ENCODE peak calls at places on chromosomes 16 and 17, in seven cellular contexts. O is progenitor cell of endocrine pancreas, V is fibroblast of lung, K is AG09309, H is GM12864, G is fibroblast of mammary gland, J is osteoblast. M is an unnamed sample.

GRCh38 chr16:8675183-8676159 is 1.1 kb downstream of the ABAT start:
- DNase-seq in O (no peak), V (no peak), K (no peak), H (no peak), G (no peak), J (no peak), M (no peak)

GRCh38 chr17:56824503-56824902 is 9.2 kb downstream of the C17orf67 start:
- DNase-seq in O (no peak), V (no peak), K (peak), H (no peak), G (peak), J (peak), M (no peak)

GRCh38 chr17:57561072-57561861 is 183.8 kb downstream of the CCDC182 start:
- DNase-seq in O (no peak), V (no peak), K (no peak), H (no peak), G (no peak), J (no peak), M (no peak)

GRCh38 chr17:15918661-15919259 is 26.2 kb upstream of the ADORA2B start:
- DNase-seq in O (no peak), V (no peak), K (no peak), H (no peak), G (no peak), J (no peak), M (no peak)

GRCh38 chr17:67999291-67999911 is 3.1 kb upstream of the C17orf58 start:
- DNase-seq in O (no peak), V (peak), K (no peak), H (no peak), G (peak), J (no peak), M (no peak)

GRCh38 chr17:42315402-42316156 is 27.3 kb downstream of the STAT5A start:
- DNase-seq in O (no peak), V (no peak), K (no peak), H (peak), G (no peak), J (no peak), M (no peak)

GRCh38 chr16:54930034-54930938 is at the start of gene IRX5:
- DNase-seq in O (peak), V (peak), K (peak), H (peak), G (peak), J (peak), M (peak)

GRCh38 chr17:10021239-10021638 is 116.2 kb upstream of the RCVRN start:
- DNase-seq in O (no peak), V (no peak), K (no peak), H (no peak), G (peak), J (no peak), M (no peak)

GRCh38 chr17:66978514-66979061 is 14.1 kb downstream of the CACNG4 start:
- DNase-seq in O (no peak), V (no peak), K (no peak), H (no peak), G (no peak), J (no peak), M (no peak)

GRCh38 chr17:82716383-82717181 is at the start of gene FN3KRP:
- DNase-seq in O (peak), V (peak), K (peak), H (peak), G (peak), J (peak), M (peak)

GRCh38 chr17:63675607-63676539 is 24.1 kb downstream of the LIMD2 start:
- DNase-seq in O (no peak), V (peak), K (peak), H (no peak), G (peak), J (peak), M (no peak)

GRCh38 chr17:42428141-42428944 is 5.3 kb upstream of the CAVIN1 start:
- DNase-seq in O (no peak), V (peak), K (peak), H (no peak), G (peak), J (peak), M (peak)

GRCh38 chr16:74813109-74813641 is 38.6 kb upstream of the FA2H start:
- DNase-seq in O (peak), V (peak), K (peak), H (peak), G (peak), J (peak), M (peak)

GRCh38 chr16:85555549-85556455 is 57.3 kb upstream of the GSE1 start:
- DNase-seq in O (peak), V (no peak), K (no peak), H (no peak), G (peak), J (peak), M (peak)

GRCh38 chr17:13418891-13419290 is 182.8 kb downstream of the HS3ST3A1 start:
- DNase-seq in O (no peak), V (no peak), K (no peak), H (no peak), G (no peak), J (no peak), M (no peak)

GRCh38 chr17:79220201-79220714 is 145.6 kb downstream of the ENGASE start:
- DNase-seq in O (no peak), V (no peak), K (no peak), H (no peak), G (no peak), J (peak), M (no peak)

GRCh38 chr17:73591278-73592078 is 52.8 kb downstream of the SDK2 start:
- DNase-seq in O (no peak), V (no peak), K (no peak), H (peak), G (no peak), J (peak), M (no peak)

GRCh38 chr16:88747588-88748301 is 37.3 kb downstream of the PIEZO1 start:
- DNase-seq in O (no peak), V (no peak), K (no peak), H (no peak), G (no peak), J (no peak), M (no peak)

GRCh38 chr16:46830417-46830901 is 521 bp downstream of the C16orf87 start:
- DNase-seq in O (no peak), V (peak), K (no peak), H (no peak), G (peak), J (peak), M (peak)

GRCh38 chr17:74750327-74751069 is 2.1 kb downstream of the NHERF1 start:
- DNase-seq in O (no peak), V (no peak), K (no peak), H (no peak), G (no peak), J (no peak), M (no peak)

GRCh38 chr17:32596666-32597065 is 109.9 kb downstream of the CDK5R1 start:
- DNase-seq in O (no peak), V (peak), K (no peak), H (peak), G (peak), J (no peak), M (peak)

GRCh38 chr17:76107507-76107906 is 3.9 kb upstream of the EXOC7 start:
- DNase-seq in O (no peak), V (no peak), K (no peak), H (no peak), G (peak), J (peak), M (no peak)

GRCh38 chr17:27481327-27481726 is 25.1 kb downstream of the KSR1 start:
- DNase-seq in O (no peak), V (no peak), K (no peak), H (no peak), G (no peak), J (no peak), M (no peak)

GRCh38 chr17:9350083-9350482 is 225.5 kb downstream of the STX8 start:
- DNase-seq in O (no peak), V (peak), K (peak), H (no peak), G (peak), J (peak), M (no peak)

GRCh38 chr16:21134053-21134452 is 16.6 kb downstream of the DNAH3 start:
- DNase-seq in O (no peak), V (no peak), K (no peak), H (no peak), G (no peak), J (no peak), M (no peak)

GRCh38 chr17:80177986-80178590 is 8.3 kb downstream of the CARD14 start:
- DNase-seq in O (no peak), V (no peak), K (no peak), H (no peak), G (no peak), J (peak), M (no peak)

GRCh38 chr17:45428050-45428953 is 4.4 kb downstream of the ARHGAP27 start:
- DNase-seq in O (peak), V (peak), K (no peak), H (no peak), G (peak), J (peak), M (peak)
- TF ChIP-seq CTCF in O (peak), V (peak), K (peak), H (peak), G (peak), J (peak), M (peak)

GRCh38 chr16:31695667-31696066 is 168.0 kb downstream of the AHSP start:
- DNase-seq in O (no peak), V (no peak), K (no peak), H (no peak), G (no peak), J (no peak), M (no peak)

GRCh38 chr16:31698901-31699300 is 171.2 kb downstream of the AHSP start:
- DNase-seq in O (no peak), V (no peak), K (no peak), H (no peak), G (no peak), J (no peak), M (no peak)

GRCh38 chr16:31699601-31700000 is 171.9 kb downstream of the AHSP start:
- DNase-seq in O (no peak), V (no peak), K (no peak), H (no peak), G (no peak), J (peak), M (no peak)

GRCh38 chr16:31697744-31698125 is 170.0 kb downstream of the AHSP start:
- DNase-seq in O (no peak), V (no peak), K (no peak), H (no peak), G (no peak), J (no peak), M (no peak)

GRCh38 chr16:31696968-31697743 is 169.5 kb downstream of the AHSP start:
- DNase-seq in O (no peak), V (peak), K (peak), H (no peak), G (peak), J (peak), M (no peak)
- TF ChIP-seq CTCF in O (peak), V (peak), K (peak), H (peak), G (peak), J (peak), M (peak)

DNA sequence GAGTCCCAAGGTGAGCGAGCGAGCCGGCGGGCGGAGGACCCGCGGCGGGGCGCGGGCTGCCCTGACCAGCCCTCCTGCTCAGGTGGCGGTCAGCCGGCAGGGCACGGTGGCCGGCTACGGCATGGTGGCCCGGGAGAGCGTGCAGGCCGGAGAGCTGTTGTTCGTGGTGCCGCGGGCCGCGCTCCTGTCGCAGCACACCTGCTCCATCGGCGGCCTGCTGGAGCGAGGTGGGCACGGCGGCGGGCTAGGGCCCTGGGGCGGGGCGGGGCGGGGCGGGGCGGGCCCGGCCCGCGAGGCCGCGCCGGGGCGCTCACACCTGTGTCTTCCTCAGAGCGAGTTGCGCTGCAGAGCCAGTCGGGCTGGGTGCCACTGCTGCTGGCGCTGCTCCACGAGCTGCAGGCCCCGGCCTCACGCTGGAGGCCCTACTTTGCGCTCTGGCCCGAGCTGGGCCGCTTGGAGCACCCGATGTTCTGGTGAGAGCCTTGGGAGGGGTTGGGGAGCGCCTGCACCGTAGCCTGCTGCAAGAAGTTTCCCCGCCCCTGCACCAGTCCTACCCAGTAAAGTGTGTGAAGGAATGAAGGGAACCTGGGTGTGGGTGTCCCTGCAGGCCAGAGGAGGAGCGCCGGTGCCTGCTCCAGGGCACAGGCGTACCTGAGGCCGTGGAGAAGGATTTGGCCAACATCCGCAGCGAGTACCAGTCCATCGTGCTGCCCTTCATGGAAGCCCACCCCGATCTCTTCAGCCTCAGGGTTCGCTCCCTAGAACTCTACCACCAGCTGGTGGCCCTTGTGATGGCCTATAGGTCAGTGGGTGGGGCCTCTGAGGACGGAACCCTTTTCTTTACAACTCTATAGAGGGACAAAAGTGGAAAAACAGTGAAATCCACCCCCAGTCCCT is 802 bp downstream of the SETD6 start:
- DNase-seq in O (no peak), V (no peak), K (no peak), H (no peak), G (no peak), J (peak), M (no peak)
- TF ChIP-seq CTCF in O (no peak), V (no peak), K (no peak), H (no peak), G (no peak), J (no peak), M (peak)

GRCh38 chr17:58703137-58703846 is 10.9 kb downstream of the RAD51C start:
- DNase-seq in O (no peak), V (peak), K (no peak), H (no peak), G (peak), J (peak), M (no peak)

GRCh38 chr17:58703887-58704286 is 11.5 kb downstream of the RAD51C start:
- DNase-seq in O (no peak), V (no peak), K (no peak), H (no peak), G (no peak), J (no peak), M (no peak)

GRCh38 chr17:58702708-58703107 is 10.3 kb downstream of the RAD51C start:
- DNase-seq in O (no peak), V (no peak), K (no peak), H (no peak), G (no peak), J (no peak), M (no peak)

GRCh38 chr17:58702045-58702476 is 9.7 kb downstream of the RAD51C start:
- DNase-seq in O (no peak), V (no peak), K (no peak), H (peak), G (no peak), J (no peak), M (no peak)

DNA sequence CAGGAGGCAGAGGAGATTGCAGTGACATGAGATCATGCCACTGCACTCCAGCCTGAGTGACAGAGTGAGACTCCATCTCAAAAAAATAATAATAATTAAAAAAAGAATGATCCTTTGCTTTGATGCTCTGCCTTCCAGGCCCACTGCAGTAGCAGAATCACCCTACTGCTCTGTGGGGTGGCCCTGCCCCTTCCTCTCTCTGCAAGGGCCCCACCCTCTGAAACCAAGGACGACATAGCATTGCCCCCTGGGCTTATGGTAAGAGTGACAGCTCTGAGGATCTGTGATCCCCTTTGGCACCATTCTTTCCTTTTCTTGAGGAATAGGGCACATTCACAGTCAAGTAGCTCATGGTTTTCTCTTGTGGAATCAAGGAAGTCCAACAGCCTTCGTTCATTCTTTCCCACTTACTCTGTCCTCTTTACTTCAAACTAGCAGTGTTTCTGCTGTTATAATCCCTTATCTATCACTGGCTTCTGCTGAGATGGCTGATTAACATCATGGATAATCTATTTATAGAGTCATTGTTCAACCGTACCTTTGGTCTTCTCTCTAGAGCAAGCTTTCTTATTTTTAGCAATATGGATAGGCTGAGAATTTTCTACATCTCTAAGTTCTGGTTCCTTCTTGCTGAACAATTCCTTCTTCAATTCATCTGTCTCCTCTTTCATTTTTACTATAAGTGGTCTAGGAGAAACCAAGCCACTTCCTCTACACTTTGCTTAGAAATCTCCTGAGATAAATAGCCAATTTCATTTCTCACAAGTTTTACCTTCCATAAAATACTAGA is 14.1 kb downstream of the RAD51C start:
- DNase-seq in O (no peak), V (peak), K (no peak), H (peak), G (no peak), J (no peak), M (no peak)
- TF ChIP-seq CTCF in O (no peak), V (no peak), K (no peak), H (no peak), G (no peak), J (no peak), M (no peak)

GRCh38 chr16:81214745-81215166 is 23.7 kb upstream of the BCO1 start:
- DNase-seq in O (no peak), V (no peak), K (no peak), H (no peak), G (no peak), J (no peak), M (peak)
- TF ChIP-seq CTCF in O (peak), V (peak), K (peak), H (peak), G (peak), J (peak), M (peak)